ENCODE peak calls at places on chromosomes 11 and 22, in four cellular contexts. K is heart left ventricle; U is CD4-positive, alpha-beta memory T cell; M is suprapubic skin. Y is an unnamed sample.

GRCh38 chr11:19892387-19892786 is 179.8 kb downstream of the NAV2 start:
- DNase-seq in K (no peak), U (no peak), M (no peak), Y (no peak)

GRCh38 chr11:124470516-124471231 is 25.2 kb upstream of the OR8B8 start:
- DNase-seq in K (peak), U (no peak), M (no peak), Y (no peak)

GRCh38 chr11:12876340-12876739 is 132.8 kb upstream of the RASSF10 start:
- DNase-seq in K (no peak), U (no peak), M (no peak), Y (no peak)

GRCh38 chr11:35633827-35634226 is 15.6 kb downstream of the FJX1 start:
- DNase-seq in K (no peak), U (no peak), M (no peak), Y (no peak)

GRCh38 chr11:127098684-127099083 is 98.1 kb upstream of the KIRREL3 start:
- DNase-seq in K (no peak), U (no peak), M (no peak), Y (no peak)

GRCh38 chr11:9626778-9627394 is 37.0 kb upstream of the SWAP70 start:
- DNase-seq in K (peak), U (no peak), M (peak), Y (peak)

GRCh38 chr11:73157141-73158010 is 15.3 kb upstream of the FCHSD2 start:
- DNase-seq in K (peak), U (no peak), M (no peak), Y (peak)

GRCh38 chr22:17302616-17303015 is 66.6 kb upstream of the CECR2 start:
- DNase-seq in K (no peak), U (no peak), M (no peak), Y (no peak)

GRCh38 chr11:31844351-31844750 is 33.2 kb upstream of the PAX6 start:
- DNase-seq in K (no peak), U (no peak), M (no peak), Y (no peak)

GRCh38 chr11:2927851-2928604 is 1.2 kb downstream of the PHLDA2 start:
- DNase-seq in K (no peak), U (no peak), M (no peak), Y (no peak)

GRCh38 chr11:2928605-2929510 is at the start of gene PHLDA2:
- DNase-seq in K (peak), U (peak), M (no peak), Y (no peak)

GRCh38 chr11:2929511-2929879 is 275 bp upstream of the PHLDA2 start:
- DNase-seq in K (no peak), U (no peak), M (no peak), Y (no peak)

GRCh38 chr11:2926611-2927492 is 2.4 kb downstream of the PHLDA2 start:
- DNase-seq in K (no peak), U (no peak), M (no peak), Y (no peak)

GRCh38 chr11:2927493-2927800 is 1.8 kb downstream of the PHLDA2 start:
- DNase-seq in K (no peak), U (no peak), M (no peak), Y (no peak)
- H3K4me3 ChIP-seq in K (no peak), U (no peak), M (no peak), Y (peak)

GRCh38 chr22:31105282-31105929 is 2.0 kb downstream of the SELENOM start:
- DNase-seq in K (peak), U (no peak), M (no peak), Y (peak)
- H3K4me3 ChIP-seq in K (peak), U (no peak), M (peak), Y (peak)

DNA sequence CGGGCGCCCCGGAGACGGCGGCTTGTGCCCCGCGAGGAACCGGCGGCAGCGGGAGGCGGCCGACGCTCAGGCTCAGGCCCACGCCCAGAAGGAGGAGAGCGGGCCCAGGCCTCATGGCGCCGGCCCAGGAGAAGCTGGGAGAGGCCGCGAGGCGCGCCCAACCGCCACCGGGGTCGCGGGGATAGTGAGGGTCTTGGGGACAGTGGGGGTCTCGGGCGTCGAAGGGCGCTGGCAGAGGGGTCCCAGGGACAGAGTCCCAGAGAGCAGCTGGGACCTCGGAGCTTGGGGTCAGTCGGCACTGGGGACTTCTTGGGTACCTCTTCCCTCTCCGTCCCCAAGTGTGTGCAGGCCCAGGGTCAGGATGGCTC is at the start of gene PKDREJ:
- DNase-seq in K (no peak), U (no peak), M (no peak), Y (no peak)
- H3K4me3 ChIP-seq in K (peak), U (no peak), M (peak), Y (peak)

GRCh38 chr22:36796629-36797175 is 20.1 kb downstream of the PVALB start:
- DNase-seq in K (no peak), U (no peak), M (no peak), Y (no peak)
- H3K4me3 ChIP-seq in K (no peak), U (no peak), M (no peak), Y (no peak)

DNA sequence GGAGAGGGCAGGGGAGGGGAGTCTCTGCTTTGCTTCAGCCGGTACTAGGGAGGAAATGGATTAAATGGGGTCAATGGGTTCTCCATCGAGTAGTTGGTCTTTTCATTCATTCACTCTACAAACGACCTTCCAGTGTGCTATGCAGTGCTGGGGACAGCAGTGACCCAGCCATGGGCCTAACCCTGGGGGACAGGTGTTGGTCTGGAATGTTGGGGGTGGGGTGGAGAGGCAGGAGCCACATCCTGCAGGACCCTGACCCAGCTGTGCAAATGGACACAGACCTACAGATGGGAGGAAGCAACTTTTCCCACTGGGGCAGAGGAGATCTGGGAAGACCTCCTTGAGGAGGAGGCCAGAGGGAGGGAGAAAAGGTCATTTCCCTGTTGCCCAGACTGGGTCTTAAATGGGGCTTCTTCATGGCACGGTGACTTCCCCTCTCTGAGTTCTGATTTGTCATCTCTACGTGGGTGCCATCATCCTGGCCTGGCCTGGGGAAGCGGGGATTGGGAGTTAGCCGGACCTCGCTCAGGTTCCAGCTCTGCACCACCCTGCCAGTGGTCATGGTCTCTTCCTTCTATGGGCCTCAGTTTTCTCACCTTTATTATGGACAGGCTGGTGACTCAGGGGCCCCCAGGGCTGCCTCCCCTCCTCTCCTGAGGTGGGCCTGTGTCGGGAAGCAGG is 2.0 kb downstream of the CYTH4 start:
- DNase-seq in K (no peak), U (no peak), M (no peak), Y (no peak)
- H3K4me3 ChIP-seq in K (peak), U (peak), M (peak), Y (peak)

GRCh38 chr11:116918925-116919653 is 81.7 kb upstream of the APOA1 start:
- DNase-seq in K (no peak), U (no peak), M (no peak), Y (no peak)
- H3K4me3 ChIP-seq in K (no peak), U (no peak), M (no peak), Y (no peak)

DNA sequence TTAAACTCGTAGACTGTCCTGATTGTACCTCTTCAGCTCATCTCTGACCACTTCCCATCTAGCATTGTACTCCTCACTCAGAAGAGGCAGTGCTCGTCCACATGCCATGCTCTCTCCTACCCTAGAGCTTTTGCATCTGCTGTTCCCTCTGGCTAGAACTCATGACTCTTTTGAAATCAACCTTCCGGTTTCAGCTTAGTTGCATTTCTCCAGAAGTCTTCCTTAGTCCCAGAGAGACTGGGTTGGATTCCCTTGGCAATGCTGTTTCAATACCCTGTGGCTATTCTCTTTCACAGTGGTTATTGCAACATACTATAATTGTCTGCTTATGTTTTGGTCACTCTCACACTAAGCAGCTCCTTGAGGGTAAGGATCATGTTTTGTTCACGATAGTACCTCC is 14.3 kb downstream of the SEPTIN3 start:
- DNase-seq in K (no peak), U (no peak), M (no peak), Y (no peak)
- H3K4me3 ChIP-seq in K (no peak), U (no peak), M (no peak), Y (no peak)